ENCODE peak calls at places on chromosomes 7 and 10, in six cellular contexts. C is fibroblast of villous mesenchyme; S is activated T-cell treated with anti-CD3 and anti-CD28 coated beads, Interleukin-2, amount 50 U/mL, for 24 hours; K is mucosa of descending colon; M is lung; Z is Right ventricle myocardium superior. V is an unnamed sample.

GRCh38 chr7:12094365-12094921 is 116.7 kb upstream of the TMEM106B start:
- DNase-seq in Z (no peak), K (no peak), S (no peak), M (no peak), C (no peak), V (no peak)

GRCh38 chr7:34756025-34756437 is 98.0 kb downstream of the NPSR1 start:
- DNase-seq in S (no peak), M (no peak), K (no peak), C (no peak), Z (no peak), V (no peak)

GRCh38 chr10:90865400-90865799 is 6.4 kb upstream of the RPP30 start:
- DNase-seq in C (peak; percentile 59), Z (no peak), S (no peak), K (no peak), M (no peak), V (no peak)

GRCh38 chr10:3976718-3977117 is 191.7 kb upstream of the KLF6 start:
- DNase-seq in S (no peak), M (no peak), K (no peak), Z (no peak), C (no peak), V (no peak)

GRCh38 chr10:6980353-6980752 is 400.3 kb upstream of the PRKCQ start:
- DNase-seq in Z (no peak), S (no peak), M (no peak), C (no peak), K (no peak), V (no peak)

GRCh38 chr10:79559726-79560125 is 481 bp downstream of the SFTPA2 start:
- DNase-seq in S (no peak), K (no peak), C (no peak), M (no peak), Z (no peak), V (no peak)

GRCh38 chr7:158530800-158531609 is 56.6 kb downstream of the PTPRN2 start:
- DNase-seq in Z (no peak), M (no peak), S (no peak), C (no peak), K (no peak), V (no peak)

GRCh38 chr7:150356265-150356897 is 12.2 kb upstream of the REPIN1 start:
- DNase-seq in K (no peak), Z (no peak), S (no peak), M (no peak), C (peak; percentile 55), V (no peak)

GRCh38 chr10:124281666-124282065 is 137.1 kb downstream of the OAT start:
- DNase-seq in M (no peak), Z (no peak), S (no peak), K (no peak), C (no peak), V (no peak)

GRCh38 chr7:23472046-23472445 is 1.8 kb upstream of the IGF2BP3 start:
- DNase-seq in C (no peak), S (no peak), K (no peak), Z (no peak), M (no peak), V (no peak)